ENCODE peak calls at places on chromosomes 16 and 17, in nine cellular contexts. D is keratinocyte, Z is breast epithelium, T is psoas muscle, O is IMR-90, H is endothelial cell of umbilical vein, E is upper lobe of right lung, L is neural progenitor cell, X is uterus. N is an unnamed sample. For H3K9me3, the result is how much of the 10 kb centered on the place peaks cover.

GRCh38 chr16:569445-570254 is at the start of gene PIGQ:
- DNase-seq in D (no peak), Z (peak), T (peak), O (peak), H (peak), E (peak), L (peak), X (peak), N (peak)

GRCh38 chr17:35052780-35053179 is 10.7 kb downstream of the RFFL start:
- DNase-seq in D (no peak), Z (no peak), T (no peak), O (no peak), H (no peak), E (no peak), L (no peak), X (no peak), N (no peak)

GRCh38 chr16:84992700-84993075 is 18.6 kb downstream of the ZDHHC7 start:
- DNase-seq in D (no peak), Z (no peak), T (no peak), O (no peak), H (no peak), E (no peak), L (no peak), X (no peak), N (no peak)

GRCh38 chr16:188674-189073 is 8.4 kb downstream of the HBQ1 start:
- DNase-seq in D (no peak), Z (no peak), T (no peak), O (no peak), H (no peak), E (no peak), L (no peak), X (no peak), N (no peak)

GRCh38 chr17:74148446-74148845 is 55.0 kb upstream of the RPL38 start:
- DNase-seq in D (no peak), Z (no peak), T (no peak), O (no peak), H (no peak), E (no peak), L (no peak), X (no peak), N (no peak)

GRCh38 chr17:60730273-60730672 is 52.6 kb downstream of the BCAS3 start:
- DNase-seq in D (no peak), Z (no peak), T (no peak), O (no peak), H (no peak), E (no peak), L (no peak), X (no peak), N (no peak)

GRCh38 chr17:47652570-47652969 is 2.9 kb downstream of the KPNB1 start:
- DNase-seq in D (no peak), Z (no peak), T (no peak), O (peak), H (peak), E (no peak), L (peak), X (no peak), N (no peak)

GRCh38 chr16:8622315-8622656 is 788 bp downstream of the METTL22 start:
- DNase-seq in D (no peak), Z (no peak), T (no peak), O (no peak), H (no peak), E (no peak), L (no peak), X (no peak), N (no peak)

GRCh38 chr17:58308985-58309917 is 19.3 kb downstream of the TSPOAP1 start:
- DNase-seq in D (no peak), Z (no peak), T (no peak), O (no peak), H (no peak), E (no peak), L (no peak), X (peak), N (no peak)

GRCh38 chr17:41907185-41907556 is 11.6 kb downstream of the ACLY start:
- DNase-seq in D (no peak), Z (no peak), T (no peak), O (peak), H (no peak), E (no peak), L (no peak), X (peak), N (no peak)

GRCh38 chr17:12627177-12627629 is 38.5 kb upstream of the MYOCD start:
- DNase-seq in D (no peak), Z (no peak), T (no peak), O (peak), H (no peak), E (no peak), L (no peak), X (peak), N (no peak)

GRCh38 chr17:41825175-41825845 is 10.7 kb downstream of the NT5C3B start:
- DNase-seq in D (no peak), Z (peak), T (peak), O (no peak), H (no peak), E (peak), L (no peak), X (no peak), N (no peak)

GRCh38 chr17:35088647-35088910 is 25.1 kb upstream of the RFFL start:
- DNase-seq in D (no peak), Z (no peak), T (peak), O (no peak), H (no peak), E (no peak), L (peak), X (no peak), N (no peak)

GRCh38 chr16:79402356-79402755 is 198.2 kb downstream of the MAF start:
- DNase-seq in D (no peak), Z (no peak), T (no peak), O (no peak), H (no peak), E (no peak), L (no peak), X (no peak), N (no peak)

GRCh38 chr16:60073376-60073775 is 1339.3 kb upstream of the GOT2 start:
- DNase-seq in D (no peak), Z (no peak), T (no peak), O (no peak), H (no peak), E (no peak), L (no peak), X (no peak), N (no peak)

GRCh38 chr17:44124118-44124438 is 637 bp upstream of the HDAC5 start:
- DNase-seq in D (no peak), Z (no peak), T (no peak), O (no peak), H (no peak), E (no peak), L (no peak), X (no peak), N (no peak)
- H3K27ac ChIP-seq in D (peak), Z (peak), T (peak), O (peak), H (peak), E (peak), L (no peak), X (peak), N (peak)

GRCh38 chr16:34050787-34051320 is 591.4 kb downstream of the TP53TG3F start:
- DNase-seq in D (no peak), Z (no peak), T (no peak), O (no peak), H (no peak), E (no peak), L (no peak), X (no peak), N (no peak)
- H3K9me3 ChIP-seq in D (under half), Z (under half), T (under half), O (under half), H (under half), E (under half), L (under half), X (under half), N (under half)

GRCh38 chr17:51629232-51629631 is 368.9 kb downstream of the UTP18 start:
- DNase-seq in D (no peak), Z (no peak), T (no peak), O (no peak), H (no peak), E (no peak), L (no peak), X (no peak), N (no peak)

GRCh38 chr17:51630101-51630671 is 369.8 kb downstream of the UTP18 start:
- DNase-seq in D (no peak), Z (no peak), T (peak), O (no peak), H (no peak), E (no peak), L (no peak), X (no peak), N (no peak)

GRCh38 chr17:51627776-51628175 is 367.4 kb downstream of the UTP18 start:
- DNase-seq in D (no peak), Z (no peak), T (no peak), O (no peak), H (no peak), E (no peak), L (no peak), X (no peak), N (no peak)
- TF ChIP-seq CTCF in D (no peak), Z (no peak), T (no peak), O (no peak), H (no peak), E (no peak), L (no peak), X (no peak), N (no peak)

GRCh38 chr17:63015824-63016223 is 49.8 kb downstream of the TANC2 start:
- DNase-seq in D (no peak), Z (no peak), T (no peak), O (peak), H (peak), E (no peak), L (no peak), X (no peak), N (no peak)
- H3K27ac ChIP-seq in D (no peak), Z (no peak), T (no peak), O (no peak), H (no peak), E (no peak), L (no peak), X (no peak), N (no peak)

GRCh38 chr16:87075319-87075860 is 241.8 kb downstream of the C16orf95 start:
- DNase-seq in D (no peak), Z (no peak), T (no peak), O (no peak), H (no peak), E (no peak), L (no peak), X (no peak), N (no peak)

GRCh38 chr16:87076950-87077749 is 240.0 kb downstream of the C16orf95 start:
- DNase-seq in D (peak), Z (no peak), T (no peak), O (peak), H (peak), E (peak), L (peak), X (no peak), N (peak)

GRCh38 chr16:87074635-87075318 is 242.4 kb downstream of the C16orf95 start:
- DNase-seq in D (no peak), Z (no peak), T (no peak), O (no peak), H (no peak), E (no peak), L (peak), X (no peak), N (no peak)

GRCh38 chr16:87077750-87078127 is 239.5 kb downstream of the C16orf95 start:
- DNase-seq in D (no peak), Z (no peak), T (no peak), O (no peak), H (no peak), E (no peak), L (no peak), X (no peak), N (no peak)

DNA sequence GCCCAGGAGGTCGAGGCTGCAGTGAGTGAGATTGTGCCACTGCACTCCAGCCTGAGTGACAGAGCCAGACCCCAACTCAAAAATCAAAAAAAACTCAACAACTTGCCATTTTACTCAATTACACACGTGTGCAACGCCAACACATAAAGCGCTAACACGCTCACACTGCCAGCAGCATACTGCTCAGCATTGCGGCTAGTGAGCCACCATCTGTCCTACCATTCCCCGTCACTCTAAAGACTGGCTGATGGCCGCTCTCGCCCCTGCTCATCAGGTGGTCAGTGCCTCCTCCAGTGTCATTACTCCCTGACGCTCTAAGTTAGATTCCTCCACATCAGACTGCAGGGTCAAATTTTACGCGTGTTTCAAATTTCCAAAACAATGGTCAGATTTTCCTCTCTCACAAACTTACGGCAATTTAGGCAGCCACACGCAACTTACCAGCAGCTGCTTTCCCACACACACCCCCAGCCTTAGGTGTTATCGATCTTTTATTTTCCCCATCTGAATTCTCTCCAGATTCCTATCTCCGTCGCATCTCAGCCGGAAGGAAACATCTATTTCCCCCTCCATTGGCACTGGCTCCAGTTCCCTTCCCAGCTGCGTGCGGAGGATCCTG is 240.8 kb downstream of the C16orf95 start:
- DNase-seq in D (no peak), Z (no peak), T (no peak), O (no peak), H (no peak), E (no peak), L (no peak), X (no peak), N (no peak)
- H3K9me3 ChIP-seq in D (under half), Z (under half), T (under half), O (under half), H (under half), E (under half), L (under half), X (under half), N (under half)

DNA sequence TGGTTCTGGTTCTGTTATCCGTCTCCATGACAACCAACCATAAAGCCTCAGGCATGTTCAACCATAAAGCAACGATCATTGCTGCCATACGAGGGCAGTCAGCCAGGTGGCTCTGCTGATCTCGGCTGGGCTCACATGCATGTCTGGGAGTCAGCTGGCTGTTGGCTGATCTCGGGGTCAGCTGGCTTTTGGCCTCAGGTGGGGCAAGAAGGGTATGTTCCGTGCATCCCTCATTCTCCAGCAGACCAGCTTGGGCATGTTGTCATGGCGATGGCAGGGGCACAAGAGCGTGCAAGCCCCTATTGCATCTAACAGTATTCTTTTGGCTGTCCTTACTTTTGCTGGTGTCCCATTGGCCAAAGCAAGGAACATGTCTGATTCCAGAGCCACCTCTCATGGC is 86.2 kb downstream of the ABCC6 start:
- DNase-seq in D (no peak), Z (no peak), T (no peak), O (no peak), H (no peak), E (no peak), L (no peak), X (no peak), N (no peak)
- TF ChIP-seq CTCF in D (no peak), Z (no peak), T (no peak), O (no peak), H (no peak), E (no peak), L (no peak), X (no peak), N (no peak)

GRCh38 chr16:68247932-68248331 is 2.8 kb downstream of the PLA2G15 start:
- DNase-seq in D (no peak), Z (no peak), T (peak), O (no peak), H (no peak), E (no peak), L (no peak), X (no peak), N (no peak)
- H3K27ac ChIP-seq in D (no peak), Z (no peak), T (peak), O (no peak), H (no peak), E (peak), L (no peak), X (no peak), N (peak)

N was measured in left ventricle myocardium inferior.